ENCODE peak calls at places on chromosomes 3 and 15, in ten cellular contexts. Z, C, V, P, I, Q, J, X, D and F are unnamed samples.

GRCh38 chr3:64408770-64409169 is 183.5 kb upstream of the PRICKLE2 start:
- DNase-seq in V (no peak), X (no peak), I (no peak), Q (no peak), P (no peak), J (no peak), C (no peak), D (no peak), Z (no peak), F (no peak)

GRCh38 chr3:49172616-49173041 is 1.2 kb downstream of the KLHDC8B start:
- DNase-seq in J (no peak), Q (no peak), P (no peak), I (no peak), Z (no peak), C (no peak), V (no peak), X (no peak), D (no peak), F (no peak)

GRCh38 chr3:194973366-194974000 is 287.8 kb downstream of the FAM43A start:
- DNase-seq in I (no peak), P (no peak), V (no peak), Q (no peak), Z (no peak), X (no peak), C (no peak), D (no peak), J (no peak), F (no peak)

GRCh38 chr15:75329571-75329970 is 6.3 kb upstream of the COMMD4 start:
- DNase-seq in X (no peak), I (no peak), V (no peak), Z (no peak), D (no peak), J (no peak), P (no peak), Q (no peak), C (no peak), F (no peak)

GRCh38 chr3:39166134-39166710 is 12.8 kb upstream of the CSRNP1 start:
- DNase-seq in Z (no peak), X (peak), J (peak), I (peak), Q (no peak), P (peak), V (peak), C (peak), D (no peak), F (no peak)

GRCh38 chr3:133531981-133532380 is 41.5 kb upstream of the CDV3 start:
- DNase-seq in J (no peak), P (no peak), Q (no peak), V (peak), I (no peak), X (no peak), Z (no peak), C (no peak), D (no peak), F (no peak)

GRCh38 chr15:91593081-91593480 is 260.4 kb upstream of the SLCO3A1 start:
- DNase-seq in Z (no peak), P (no peak), X (no peak), C (no peak), V (peak), I (no peak), Q (no peak), D (no peak), J (no peak), F (no peak)

GRCh38 chr15:62533687-62534086 is 368.6 kb upstream of the C2CD4B start:
- DNase-seq in I (no peak), P (no peak), X (no peak), Q (no peak), Z (no peak), J (no peak), C (no peak), D (no peak), V (no peak), F (no peak)

GRCh38 chr3:30370681-30371271 is 235.6 kb upstream of the TGFBR2 start:
- DNase-seq in X (no peak), C (no peak), J (no peak), Q (no peak), D (no peak), P (no peak), V (no peak), I (no peak), Z (no peak), F (no peak)

GRCh38 chr3:45198264-45199260 is 27.5 kb downstream of the TMEM158 start:
- DNase-seq in J (no peak), P (no peak), Z (no peak), D (no peak), V (no peak), C (no peak), X (no peak), I (no peak), Q (no peak), F (no peak)

GRCh38 chr3:82044918-82045715 is 283.7 kb upstream of the GBE1 start:
- DNase-seq in Z (no peak), J (no peak), Q (no peak), C (no peak), P (no peak), I (no peak), X (no peak), V (no peak), D (no peak), F (no peak)

GRCh38 chr15:80904941-80905532 is 84.6 kb downstream of the MESD start:
- DNase-seq in Q (no peak), C (peak), I (no peak), D (no peak), J (no peak), V (no peak), Z (no peak), X (peak), P (no peak), F (no peak)

GRCh38 chr3:195012100-195012499 is 258.9 kb downstream of the XXYLT1 start:
- DNase-seq in V (no peak), D (no peak), X (no peak), J (no peak), C (no peak), I (no peak), Z (no peak), P (no peak), Q (no peak), F (no peak)

GRCh38 chr3:129650256-129650872 is 43.9 kb upstream of the PLXND1 start:
- DNase-seq in C (peak), X (peak), J (peak), Z (peak), Q (peak), P (no peak), D (peak), V (peak), I (peak), F (peak)

GRCh38 chr15:100783296-100783695 is 96.3 kb upstream of the ALDH1A3 start:
- DNase-seq in P (no peak), J (no peak), I (no peak), V (peak), C (no peak), Z (no peak), Q (no peak), D (no peak), X (no peak), F (no peak)

GRCh38 chr3:188729422-188729821 is 442.3 kb upstream of the TPRG1 start:
- DNase-seq in P (no peak), Q (no peak), J (no peak), I (no peak), Z (no peak), V (no peak), X (no peak), C (no peak), D (no peak), F (no peak)

GRCh38 chr3:196519738-196520122 is 4.6 kb upstream of the SMCO1 start:
- DNase-seq in X (no peak), Q (no peak), J (no peak), D (peak), C (no peak), Z (no peak), I (no peak), P (no peak), V (no peak), F (no peak)

GRCh38 chr15:81813215-81813614 is 232.6 kb downstream of the MEX3B start:
- DNase-seq in Q (no peak), D (no peak), I (no peak), C (no peak), Z (no peak), V (peak), P (no peak), J (no peak), X (no peak), F (no peak)

GRCh38 chr3:151371531-151371930 is 13.0 kb downstream of the P2RY12 start:
- DNase-seq in V (no peak), C (no peak), J (no peak), D (no peak), Z (no peak), X (no peak), P (no peak), Q (no peak), I (no peak), F (no peak)

GRCh38 chr3:122969585-122970453 is 57.7 kb downstream of the SEMA5B start:
- DNase-seq in J (no peak), P (no peak), D (no peak), V (peak), I (no peak), Z (no peak), C (peak), Q (no peak), X (peak), F (no peak)

GRCh38 chr3:51605938-51606337 is 65.1 kb upstream of the TEX264 start:
- DNase-seq in Q (no peak), J (no peak), Z (no peak), C (no peak), X (no peak), D (no peak), P (no peak), I (no peak), V (no peak), F (no peak)

GRCh38 chr15:89035658-89036057 is 52.6 kb upstream of the ABHD2 start:
- DNase-seq in Z (no peak), D (no peak), X (no peak), J (no peak), C (no peak), Q (no peak), I (no peak), P (no peak), V (peak), F (no peak)

GRCh38 chr15:77738441-77739437 is 106.0 kb upstream of the LINGO1 start:
- DNase-seq in I (peak), X (no peak), C (no peak), Q (no peak), Z (no peak), P (no peak), D (no peak), V (no peak), J (no peak), F (no peak)

GRCh38 chr3:99808163-99808794 is 9.4 kb upstream of the CMSS1 start:
- DNase-seq in J (peak), C (peak), P (no peak), I (peak), D (peak), Q (peak), Z (peak), V (peak), X (no peak), F (peak)